ENCODE peak calls at places on chromosomes 7 and 10, in six cellular contexts. One of them, this sample, is unnamed.

GRCh38 chr7:28793383-28793782 is 164.7 kb downstream of the TRIL start:
- DNase-seq in A673: no peak
- DNase-seq in tibial nerve: no peak
- DNase-seq in endothelial cell: no peak
- DNase-seq in D721Med: no peak
- DNase-seq in HCT116: no peak
- DNase-seq in this sample: no peak

GRCh38 chr10:86357041-86357440 is 9.6 kb downstream of the GRID1 start:
- DNase-seq in endothelial cell: no peak
- DNase-seq in A673: no peak
- DNase-seq in tibial nerve: no peak
- DNase-seq in D721Med: no peak
- DNase-seq in HCT116: no peak
- DNase-seq in this sample: no peak

GRCh38 chr10:519055-519715 is 170.3 kb downstream of the DIP2C start:
- DNase-seq in endothelial cell: no peak
- DNase-seq in tibial nerve: no peak
- DNase-seq in HCT116: no peak
- DNase-seq in A673: no peak
- DNase-seq in D721Med: no peak
- DNase-seq in this sample: peak

GRCh38 chr10:102646610-102647432 is 2.5 kb downstream of the TRIM8 start:
- DNase-seq in D721Med: no peak
- DNase-seq in tibial nerve: peak
- DNase-seq in A673: peak
- DNase-seq in endothelial cell: no peak
- DNase-seq in HCT116: peak
- DNase-seq in this sample: peak

GRCh38 chr7:137742051-137742450 is 104.7 kb downstream of the DGKI start:
- DNase-seq in D721Med: no peak
- DNase-seq in endothelial cell: no peak
- DNase-seq in HCT116: no peak
- DNase-seq in A673: no peak
- DNase-seq in tibial nerve: no peak
- DNase-seq in this sample: no peak

GRCh38 chr10:102379383-102379782 is 16.1 kb upstream of the NFKB2 start:
- DNase-seq in tibial nerve: no peak
- DNase-seq in D721Med: no peak
- DNase-seq in A673: no peak
- DNase-seq in endothelial cell: no peak
- DNase-seq in HCT116: no peak
- DNase-seq in this sample: no peak

GRCh38 chr7:69109131-69109740 is 489.0 kb upstream of the AUTS2 start:
- DNase-seq in A673: no peak
- DNase-seq in D721Med: no peak
- DNase-seq in endothelial cell: no peak
- DNase-seq in HCT116: no peak
- DNase-seq in tibial nerve: no peak
- DNase-seq in this sample: no peak

GRCh38 chr7:149202831-149203231 is 7.5 kb downstream of the ZNF282 start:
- DNase-seq in endothelial cell: no peak
- DNase-seq in tibial nerve: no peak
- DNase-seq in HCT116: no peak
- DNase-seq in D721Med: no peak
- DNase-seq in A673: no peak
- DNase-seq in this sample: no peak

GRCh38 chr10:480928-481551 is 208.4 kb downstream of the DIP2C start:
- DNase-seq in tibial nerve: no peak
- DNase-seq in endothelial cell: no peak
- DNase-seq in D721Med: no peak
- DNase-seq in HCT116: no peak
- DNase-seq in A673: peak
- DNase-seq in this sample: no peak

GRCh38 chr7:139109188-139109982 is at the start of gene ZC3HAV1:
- DNase-seq in endothelial cell: peak
- DNase-seq in HCT116: peak
- DNase-seq in tibial nerve: peak
- DNase-seq in D721Med: peak
- DNase-seq in A673: peak
- DNase-seq in this sample: peak

GRCh38 chr7:139109983-139110411 is 477 bp upstream of the ZC3HAV1 start:
- DNase-seq in A673: no peak
- DNase-seq in tibial nerve: no peak
- DNase-seq in HCT116: no peak
- DNase-seq in D721Med: no peak
- DNase-seq in endothelial cell: no peak
- DNase-seq in this sample: no peak

GRCh38 chr7:139111147-139111546 is 1.6 kb upstream of the ZC3HAV1 start:
- DNase-seq in D721Med: no peak
- DNase-seq in endothelial cell: no peak
- DNase-seq in HCT116: no peak
- DNase-seq in A673: no peak
- DNase-seq in tibial nerve: no peak
- DNase-seq in this sample: no peak

GRCh38 chr7:139106959-139107358 is 2.6 kb downstream of the ZC3HAV1 start:
- DNase-seq in tibial nerve: no peak
- DNase-seq in endothelial cell: no peak
- DNase-seq in A673: no peak
- DNase-seq in HCT116: no peak
- DNase-seq in D721Med: no peak
- DNase-seq in this sample: no peak

GRCh38 chr7:139108256-139109187 is 998 bp downstream of the ZC3HAV1 start:
- DNase-seq in tibial nerve: peak
- DNase-seq in D721Med: no peak
- DNase-seq in A673: peak
- DNase-seq in HCT116: no peak
- DNase-seq in endothelial cell: peak
- DNase-seq in this sample: peak
- TF ChIP-seq CTCF in tibial nerve: no peak
- TF ChIP-seq CTCF in D721Med: no peak
- TF ChIP-seq CTCF in A673: no peak
- TF ChIP-seq CTCF in HCT116: no peak
- TF ChIP-seq CTCF in endothelial cell: no peak
- TF ChIP-seq CTCF in this sample: no peak

GRCh38 chr7:100604976-100605911 is 3.1 kb downstream of the PCOLCE start:
- DNase-seq in tibial nerve: no peak
- DNase-seq in A673: no peak
- DNase-seq in D721Med: no peak
- DNase-seq in HCT116: no peak
- DNase-seq in endothelial cell: peak
- DNase-seq in this sample: peak
- TF ChIP-seq CTCF in tibial nerve: no peak
- TF ChIP-seq CTCF in A673: no peak
- TF ChIP-seq CTCF in D721Med: no peak
- TF ChIP-seq CTCF in HCT116: no peak
- TF ChIP-seq CTCF in endothelial cell: no peak
- TF ChIP-seq CTCF in this sample: no peak

GRCh38 chr10:12180221-12180974 is 15.3 kb downstream of the NUDT5 start:
- DNase-seq in endothelial cell: no peak
- DNase-seq in A673: no peak
- DNase-seq in tibial nerve: no peak
- DNase-seq in D721Med: no peak
- DNase-seq in HCT116: no peak
- DNase-seq in this sample: no peak
- TF ChIP-seq CTCF in endothelial cell: no peak
- TF ChIP-seq CTCF in A673: no peak
- TF ChIP-seq CTCF in tibial nerve: no peak
- TF ChIP-seq CTCF in D721Med: no peak
- TF ChIP-seq CTCF in HCT116: peak
- TF ChIP-seq CTCF in this sample: no peak

GRCh38 chr10:22617516-22617915 is 96.9 kb downstream of the PIP4K2A start:
- DNase-seq in tibial nerve: no peak
- DNase-seq in D721Med: no peak
- DNase-seq in HCT116: no peak
- DNase-seq in A673: peak
- DNase-seq in endothelial cell: no peak
- DNase-seq in this sample: no peak
- TF ChIP-seq CTCF in tibial nerve: no peak
- TF ChIP-seq CTCF in D721Med: peak
- TF ChIP-seq CTCF in HCT116: peak
- TF ChIP-seq CTCF in A673: peak
- TF ChIP-seq CTCF in endothelial cell: no peak
- TF ChIP-seq CTCF in this sample: no peak